ENCODE peak calls at places on chromosomes 11 and 22, in nine cellular contexts. One of them, this sample, is unnamed.

GRCh38 chr11:126138636-126139540 is 72.6 kb downstream of the RPUSD4 start:
- DNase-seq in H9: no peak
- DNase-seq in ovary: no peak
- DNase-seq in HFFc6: no peak
- DNase-seq in K562: no peak
- DNase-seq in B cell: no peak
- DNase-seq in cardiac muscle cell: no peak
- DNase-seq in HCT116: no peak
- DNase-seq in osteocyte: no peak
- DNase-seq in this sample: no peak

GRCh38 chr22:20283674-20284066 is 15.6 kb upstream of the RTN4R start:
- DNase-seq in cardiac muscle cell: no peak
- DNase-seq in K562: no peak
- DNase-seq in ovary: no peak
- DNase-seq in B cell: no peak
- DNase-seq in HFFc6: no peak
- DNase-seq in H9: no peak
- DNase-seq in HCT116: no peak
- DNase-seq in osteocyte: no peak
- DNase-seq in this sample: no peak

GRCh38 chr11:103086461-103086860 is 5.5 kb downstream of the DCUN1D5 start:
- DNase-seq in K562: peak
- DNase-seq in ovary: no peak
- DNase-seq in osteocyte: no peak
- DNase-seq in B cell: no peak
- DNase-seq in H9: no peak
- DNase-seq in HCT116: no peak
- DNase-seq in cardiac muscle cell: no peak
- DNase-seq in HFFc6: no peak
- DNase-seq in this sample: no peak

GRCh38 chr11:1458340-1459218 is 28.0 kb downstream of the MOB2 start:
- DNase-seq in cardiac muscle cell: peak
- DNase-seq in HCT116: no peak
- DNase-seq in HFFc6: no peak
- DNase-seq in B cell: no peak
- DNase-seq in ovary: peak
- DNase-seq in osteocyte: no peak
- DNase-seq in K562: peak
- DNase-seq in H9: peak
- DNase-seq in this sample: no peak

GRCh38 chr22:20083157-20083890 is 3.3 kb downstream of the DGCR8 start:
- DNase-seq in cardiac muscle cell: no peak
- DNase-seq in B cell: no peak
- DNase-seq in HCT116: no peak
- DNase-seq in osteocyte: no peak
- DNase-seq in HFFc6: no peak
- DNase-seq in ovary: no peak
- DNase-seq in K562: no peak
- DNase-seq in H9: no peak
- DNase-seq in this sample: no peak

GRCh38 chr11:107780775-107781174 is 68.9 kb upstream of the SLN start:
- DNase-seq in K562: no peak
- DNase-seq in H9: no peak
- DNase-seq in HFFc6: no peak
- DNase-seq in ovary: no peak
- DNase-seq in osteocyte: no peak
- DNase-seq in HCT116: no peak
- DNase-seq in B cell: no peak
- DNase-seq in cardiac muscle cell: no peak
- DNase-seq in this sample: no peak

GRCh38 chr22:21044931-21045584 is 688 bp upstream of the LRRC74B start:
- DNase-seq in osteocyte: peak
- DNase-seq in H9: no peak
- DNase-seq in B cell: no peak
- DNase-seq in HFFc6: peak
- DNase-seq in cardiac muscle cell: no peak
- DNase-seq in HCT116: no peak
- DNase-seq in K562: peak
- DNase-seq in ovary: no peak
- DNase-seq in this sample: no peak

GRCh38 chr11:27913650-27914049 is 194.3 kb downstream of the KIF18A start:
- DNase-seq in B cell: no peak
- DNase-seq in HCT116: no peak
- DNase-seq in ovary: no peak
- DNase-seq in HFFc6: peak
- DNase-seq in cardiac muscle cell: no peak
- DNase-seq in H9: no peak
- DNase-seq in osteocyte: no peak
- DNase-seq in K562: no peak
- DNase-seq in this sample: no peak

GRCh38 chr11:27468643-27469332 is 3.8 kb downstream of the LGR4 start:
- DNase-seq in B cell: no peak
- DNase-seq in ovary: no peak
- DNase-seq in K562: no peak
- DNase-seq in HCT116: no peak
- DNase-seq in H9: no peak
- DNase-seq in HFFc6: peak
- DNase-seq in osteocyte: no peak
- DNase-seq in cardiac muscle cell: no peak
- DNase-seq in this sample: no peak

GRCh38 chr22:44521326-44521725 is 23.3 kb upstream of the RTL6 start:
- DNase-seq in K562: no peak
- DNase-seq in HCT116: no peak
- DNase-seq in ovary: no peak
- DNase-seq in osteocyte: peak
- DNase-seq in HFFc6: no peak
- DNase-seq in cardiac muscle cell: no peak
- DNase-seq in B cell: no peak
- DNase-seq in H9: no peak
- DNase-seq in this sample: no peak

GRCh38 chr11:9906043-9906791 is 242.3 kb downstream of the SWAP70 start:
- DNase-seq in osteocyte: no peak
- DNase-seq in cardiac muscle cell: no peak
- DNase-seq in K562: no peak
- DNase-seq in HFFc6: peak
- DNase-seq in HCT116: peak
- DNase-seq in ovary: no peak
- DNase-seq in B cell: no peak
- DNase-seq in H9: peak
- DNase-seq in this sample: no peak

GRCh38 chr22:23122992-23123803 is 18.6 kb downstream of the RSPH14 start:
- DNase-seq in HFFc6: no peak
- DNase-seq in B cell: no peak
- DNase-seq in H9: no peak
- DNase-seq in cardiac muscle cell: no peak
- DNase-seq in K562: peak
- DNase-seq in HCT116: no peak
- DNase-seq in ovary: no peak
- DNase-seq in osteocyte: no peak
- DNase-seq in this sample: no peak

GRCh38 chr11:66727883-66728759 is 895 bp downstream of the SPTBN2 start:
- DNase-seq in cardiac muscle cell: peak
- DNase-seq in HCT116: no peak
- DNase-seq in ovary: no peak
- DNase-seq in HFFc6: no peak
- DNase-seq in H9: no peak
- DNase-seq in K562: peak
- DNase-seq in osteocyte: no peak
- DNase-seq in B cell: peak
- DNase-seq in this sample: peak

GRCh38 chr11:115774756-115775155 is 270.5 kb upstream of the CADM1 start:
- DNase-seq in B cell: no peak
- DNase-seq in K562: no peak
- DNase-seq in HCT116: no peak
- DNase-seq in osteocyte: no peak
- DNase-seq in H9: no peak
- DNase-seq in HFFc6: no peak
- DNase-seq in ovary: no peak
- DNase-seq in cardiac muscle cell: no peak
- DNase-seq in this sample: no peak

GRCh38 chr22:30327864-30328345 is 1.2 kb upstream of the TBC1D10A start:
- DNase-seq in ovary: no peak
- DNase-seq in cardiac muscle cell: no peak
- DNase-seq in HFFc6: no peak
- DNase-seq in B cell: no peak
- DNase-seq in HCT116: peak
- DNase-seq in H9: peak
- DNase-seq in osteocyte: no peak
- DNase-seq in K562: peak
- DNase-seq in this sample: no peak
- TF ChIP-seq CTCF in ovary: no peak
- TF ChIP-seq CTCF in cardiac muscle cell: no peak
- TF ChIP-seq CTCF in HFFc6: no peak
- TF ChIP-seq CTCF in B cell: no peak
- TF ChIP-seq CTCF in HCT116: peak
- TF ChIP-seq CTCF in H9: peak
- TF ChIP-seq CTCF in osteocyte: peak
- TF ChIP-seq CTCF in K562: peak
- TF ChIP-seq CTCF in this sample: peak

GRCh38 chr22:17565986-17566687 is 2.8 kb downstream of the SLC25A18 start:
- DNase-seq in cardiac muscle cell: no peak
- DNase-seq in HCT116: no peak
- DNase-seq in osteocyte: no peak
- DNase-seq in B cell: no peak
- DNase-seq in HFFc6: no peak
- DNase-seq in ovary: no peak
- DNase-seq in H9: no peak
- DNase-seq in K562: no peak
- DNase-seq in this sample: no peak

GRCh38 chr22:17559188-17559587 is 4.1 kb upstream of the SLC25A18 start:
- DNase-seq in HFFc6: no peak
- DNase-seq in cardiac muscle cell: no peak
- DNase-seq in HCT116: no peak
- DNase-seq in ovary: no peak
- DNase-seq in H9: no peak
- DNase-seq in K562: no peak
- DNase-seq in B cell: no peak
- DNase-seq in osteocyte: no peak
- DNase-seq in this sample: no peak

GRCh38 chr22:17566776-17567175 is 3.5 kb downstream of the SLC25A18 start:
- DNase-seq in HCT116: no peak
- DNase-seq in cardiac muscle cell: no peak
- DNase-seq in ovary: no peak
- DNase-seq in B cell: no peak
- DNase-seq in HFFc6: no peak
- DNase-seq in K562: no peak
- DNase-seq in H9: no peak
- DNase-seq in osteocyte: no peak
- DNase-seq in this sample: no peak

GRCh38 chr22:17563936-17564391 is 666 bp downstream of the SLC25A18 start:
- DNase-seq in cardiac muscle cell: no peak
- DNase-seq in K562: no peak
- DNase-seq in HCT116: no peak
- DNase-seq in ovary: peak
- DNase-seq in osteocyte: no peak
- DNase-seq in HFFc6: peak
- DNase-seq in H9: no peak
- DNase-seq in B cell: no peak
- DNase-seq in this sample: no peak

DNA sequence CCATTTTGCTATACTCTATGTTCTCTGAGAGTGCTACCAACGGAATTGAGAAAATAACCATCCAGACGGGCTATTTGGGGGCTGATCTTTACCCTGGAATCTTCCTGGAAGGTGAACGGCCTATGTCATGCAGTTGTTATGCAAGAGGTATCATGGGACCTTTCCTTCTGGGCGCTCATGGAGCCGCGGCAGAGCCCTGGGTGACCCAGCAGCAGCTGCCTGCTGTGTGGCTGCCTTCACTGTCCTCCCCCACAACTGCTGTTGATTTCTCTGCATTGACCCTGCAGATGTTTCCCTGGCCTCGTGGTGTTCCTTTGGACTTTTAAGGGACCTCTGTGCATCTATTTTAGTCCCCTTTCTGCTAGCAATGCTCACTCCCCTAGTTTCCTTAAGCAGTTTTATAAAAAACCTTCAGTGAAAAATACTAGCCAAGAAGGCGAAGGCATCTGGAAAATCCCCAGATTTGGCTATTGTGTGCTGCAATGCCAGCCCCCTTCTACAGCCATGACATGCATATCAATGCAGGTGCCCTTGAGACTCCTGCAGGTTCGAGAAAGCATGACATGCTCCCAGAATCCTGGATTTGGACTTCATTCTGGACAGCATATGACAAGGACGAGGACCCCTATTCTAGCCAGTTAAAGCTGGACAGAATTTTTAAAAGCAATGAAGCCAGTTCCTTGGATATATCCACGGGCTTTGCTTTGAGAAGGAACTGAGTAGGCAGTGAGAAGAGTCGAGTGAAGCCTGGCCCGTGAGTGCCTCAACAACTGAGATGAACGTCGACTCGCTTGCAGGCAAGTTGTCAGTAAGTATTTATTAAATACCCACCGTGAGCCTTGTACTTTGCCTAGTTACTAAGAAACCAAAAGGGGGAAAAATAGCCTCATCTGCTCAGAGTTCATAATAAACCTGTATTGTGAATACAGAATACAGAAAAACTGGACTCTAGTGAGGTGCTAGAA is at the start of gene SLC25A18:
- DNase-seq in K562: peak
- DNase-seq in H9: peak
- DNase-seq in HFFc6: no peak
- DNase-seq in B cell: no peak
- DNase-seq in ovary: peak
- DNase-seq in HCT116: no peak
- DNase-seq in cardiac muscle cell: peak
- DNase-seq in osteocyte: no peak
- DNase-seq in this sample: no peak
- TF ChIP-seq CTCF in K562: peak
- TF ChIP-seq CTCF in H9: peak
- TF ChIP-seq CTCF in HFFc6: peak
- TF ChIP-seq CTCF in B cell: no peak
- TF ChIP-seq CTCF in ovary: no peak
- TF ChIP-seq CTCF in HCT116: no peak
- TF ChIP-seq CTCF in cardiac muscle cell: peak
- TF ChIP-seq CTCF in osteocyte: no peak
- TF ChIP-seq CTCF in this sample: no peak

GRCh38 chr11:13486926-13487660 is 8.7 kb downstream of the PTH start:
- DNase-seq in osteocyte: no peak
- DNase-seq in HFFc6: no peak
- DNase-seq in ovary: no peak
- DNase-seq in B cell: peak
- DNase-seq in HCT116: no peak
- DNase-seq in K562: peak
- DNase-seq in cardiac muscle cell: peak
- DNase-seq in H9: peak
- DNase-seq in this sample: no peak

GRCh38 chr11:13487661-13488030 is 8.2 kb downstream of the PTH start:
- DNase-seq in ovary: no peak
- DNase-seq in H9: peak
- DNase-seq in HFFc6: no peak
- DNase-seq in HCT116: peak
- DNase-seq in K562: peak
- DNase-seq in osteocyte: no peak
- DNase-seq in cardiac muscle cell: no peak
- DNase-seq in B cell: peak
- DNase-seq in this sample: no peak
- TF ChIP-seq CTCF in ovary: no peak
- TF ChIP-seq CTCF in H9: peak
- TF ChIP-seq CTCF in HFFc6: no peak
- TF ChIP-seq CTCF in HCT116: peak
- TF ChIP-seq CTCF in K562: no peak
- TF ChIP-seq CTCF in osteocyte: no peak
- TF ChIP-seq CTCF in cardiac muscle cell: peak
- TF ChIP-seq CTCF in B cell: peak
- TF ChIP-seq CTCF in this sample: no peak

GRCh38 chr11:114395776-114396175 is 4.5 kb downstream of the C11orf71 start:
- DNase-seq in B cell: no peak
- DNase-seq in K562: peak
- DNase-seq in osteocyte: no peak
- DNase-seq in H9: peak
- DNase-seq in HFFc6: no peak
- DNase-seq in ovary: no peak
- DNase-seq in cardiac muscle cell: no peak
- DNase-seq in HCT116: peak
- DNase-seq in this sample: no peak
- TF ChIP-seq CTCF in B cell: no peak
- TF ChIP-seq CTCF in K562: peak
- TF ChIP-seq CTCF in osteocyte: peak
- TF ChIP-seq CTCF in H9: peak
- TF ChIP-seq CTCF in HFFc6: peak
- TF ChIP-seq CTCF in ovary: no peak
- TF ChIP-seq CTCF in cardiac muscle cell: peak
- TF ChIP-seq CTCF in HCT116: no peak
- TF ChIP-seq CTCF in this sample: peak